ENCODE peak calls at places on chromosome 22, in five cellular contexts. S, Z, H, G and F are unnamed samples.

GRCh38 chr22:39152511-39153219 is at the start of gene CBX7:
- DNase-seq in S (peak), Z (peak), H (peak), G (peak), F (peak)

GRCh38 chr22:45319319-45319675 is 9.6 kb downstream of the FAM118A start:
- DNase-seq in S (no peak), Z (no peak), H (no peak), G (no peak), F (no peak)

GRCh38 chr22:40479887-40480538 is 109.6 kb downstream of the SGSM3 start:
- DNase-seq in S (no peak), Z (no peak), H (no peak), G (no peak), F (no peak)

GRCh38 chr22:46413725-46414379 is 78.3 kb downstream of the TRMU start:
- DNase-seq in S (no peak), Z (no peak), H (no peak), G (no peak), F (no peak)

GRCh38 chr22:46115388-46115678 is 35.0 kb upstream of the PPARA start:
- DNase-seq in S (no peak), Z (no peak), H (no peak), G (no peak), F (no peak)

GRCh38 chr22:27045103-27045940 is 387.9 kb downstream of the MIAT start:
- DNase-seq in S (no peak), Z (no peak), H (no peak), G (no peak), F (no peak)

GRCh38 chr22:29801153-29801552 is 34.0 kb downstream of the UQCR10 start:
- DNase-seq in S (no peak), Z (no peak), H (no peak), G (no peak), F (no peak)

GRCh38 chr22:35539910-35540599 is 576 bp upstream of the RASD2 start:
- DNase-seq in S (peak), Z (peak), H (no peak), G (peak), F (peak)